ENCODE peak calls at places on chromosomes 6 and 20, in ten cellular contexts. W, R, U, N, T, K, S, E, V and Y are unnamed samples.

GRCh38 chr6:14802761-14803160 is 443.1 kb upstream of the JARID2 start:
- DNase-seq in W (no peak), R (no peak), U (no peak), N (no peak), T (no peak), K (no peak), S (no peak), E (no peak), V (no peak), Y (no peak)

GRCh38 chr6:143286280-143286795 is 164.2 kb downstream of the ADAT2 start:
- DNase-seq in W (no peak), R (no peak), U (no peak), N (no peak), T (no peak), K (no peak), S (no peak), E (no peak), V (no peak), Y (peak)

GRCh38 chr20:10527781-10528180 is 92.7 kb downstream of the SLX4IP start:
- DNase-seq in W (no peak), R (no peak), U (no peak), N (no peak), T (no peak), K (no peak), S (no peak), E (no peak), V (no peak), Y (no peak)

GRCh38 chr6:149852180-149852579 is 12.0 kb downstream of the LRP11 start:
- DNase-seq in W (no peak), R (no peak), U (no peak), N (peak), T (no peak), K (no peak), S (no peak), E (no peak), V (no peak), Y (no peak)

GRCh38 chr6:51200676-51201075 is 382.0 kb downstream of the TFAP2B start:
- DNase-seq in W (no peak), R (no peak), U (no peak), N (no peak), T (no peak), K (no peak), S (no peak), E (no peak), V (no peak), Y (no peak)

GRCh38 chr6:118776607-118777549 is 117.1 kb upstream of the ASF1A start:
- DNase-seq in W (peak), R (peak), U (peak), N (peak), T (peak), K (peak), S (peak), E (no peak), V (peak), Y (no peak)

GRCh38 chr6:9646346-9647042 is 768.4 kb downstream of the TFAP2A start:
- DNase-seq in W (no peak), R (no peak), U (no peak), N (no peak), T (no peak), K (no peak), S (peak), E (no peak), V (no peak), Y (no peak)

GRCh38 chr6:82006027-82006738 is 241.4 kb downstream of the IBTK start:
- DNase-seq in W (peak), R (no peak), U (no peak), N (peak), T (no peak), K (no peak), S (no peak), E (no peak), V (peak), Y (no peak)

GRCh38 chr20:19012671-19013070 is 199.1 kb downstream of the SCP2D1 start:
- DNase-seq in W (no peak), R (no peak), U (no peak), N (no peak), T (no peak), K (no peak), S (peak), E (no peak), V (no peak), Y (no peak)

GRCh38 chr20:63692436-63693078 is 3.9 kb upstream of the TNFRSF6B start:
- DNase-seq in W (no peak), R (no peak), U (no peak), N (no peak), T (no peak), K (no peak), S (peak), E (peak), V (no peak), Y (no peak)

GRCh38 chr20:34938466-34939163 is 17.0 kb downstream of the GSS start:
- DNase-seq in W (peak), R (peak), U (no peak), N (no peak), T (peak), K (no peak), S (no peak), E (peak), V (peak), Y (no peak)

GRCh38 chr20:64021124-64021975 is 14.6 kb upstream of the C20orf204 start:
- DNase-seq in W (no peak), R (no peak), U (no peak), N (no peak), T (no peak), K (no peak), S (no peak), E (no peak), V (no peak), Y (no peak)

GRCh38 chr20:10733122-10733521 is 59.3 kb upstream of the JAG1 start:
- DNase-seq in W (no peak), R (no peak), U (no peak), N (no peak), T (no peak), K (no peak), S (no peak), E (no peak), V (no peak), Y (no peak)

GRCh38 chr6:11425431-11425871 is 112.1 kb upstream of the TMEM170B start:
- DNase-seq in W (no peak), R (no peak), U (no peak), N (no peak), T (no peak), K (no peak), S (no peak), E (no peak), V (no peak), Y (peak)

GRCh38 chr6:15336905-15337583 is 91.2 kb downstream of the JARID2 start:
- DNase-seq in W (no peak), R (no peak), U (no peak), N (no peak), T (no peak), K (no peak), S (no peak), E (no peak), V (no peak), Y (no peak)

GRCh38 chr6:9250852-9251251 is 815.5 kb upstream of the SLC35B3 start:
- DNase-seq in W (peak), R (peak), U (peak), N (peak), T (no peak), K (no peak), S (no peak), E (no peak), V (peak), Y (no peak)

GRCh38 chr6:107118976-107119375 is 3.7 kb upstream of the BEND3 start:
- DNase-seq in W (no peak), R (no peak), U (no peak), N (no peak), T (no peak), K (no peak), S (no peak), E (no peak), V (no peak), Y (no peak)

DNA sequence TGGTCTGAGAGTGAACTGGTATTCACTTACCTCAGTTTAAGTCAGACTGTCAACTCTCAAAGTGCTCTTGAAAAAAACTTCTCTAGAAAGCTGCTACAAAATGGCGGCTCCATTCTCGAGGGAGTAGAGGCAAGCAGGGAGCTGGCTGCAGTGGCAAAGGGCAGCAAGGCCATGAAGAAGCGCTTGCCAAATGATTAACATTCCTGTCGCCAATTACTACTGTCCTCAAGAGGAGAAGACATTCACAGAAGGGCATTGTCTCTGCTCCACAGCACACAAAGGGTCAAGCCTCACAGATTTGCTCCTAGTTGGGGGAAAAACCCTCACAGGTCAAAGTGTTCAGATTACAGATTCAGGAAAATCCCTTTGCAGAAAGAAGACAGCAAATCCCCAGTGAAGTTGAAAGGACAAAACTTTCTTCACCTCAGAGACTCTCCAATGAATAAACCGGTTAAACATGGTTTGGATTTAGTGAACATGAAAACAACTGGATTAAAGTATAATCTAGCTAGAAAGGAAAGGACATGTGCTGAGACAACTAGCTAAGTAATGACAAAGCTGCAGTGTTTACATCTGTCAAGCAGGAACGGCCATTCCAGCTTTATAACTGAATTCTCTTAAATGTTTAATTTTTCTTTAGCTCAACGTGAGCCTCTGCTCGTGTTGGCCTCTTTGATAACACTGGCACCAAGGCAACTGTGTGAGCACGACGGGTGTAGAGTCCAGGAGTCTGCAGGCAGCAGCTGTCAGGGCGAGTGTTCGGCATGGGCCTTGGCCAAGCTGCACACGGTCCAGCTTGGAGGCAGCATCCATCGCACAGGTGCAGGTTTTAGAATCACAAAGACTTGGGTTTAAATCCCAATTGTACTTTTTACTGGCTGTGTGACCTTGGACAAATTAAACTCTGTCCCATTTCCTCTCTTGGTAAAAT is 37.6 kb downstream of the NR2E1 start:
- DNase-seq in W (no peak), R (no peak), U (no peak), N (no peak), T (no peak), K (no peak), S (no peak), E (no peak), V (peak), Y (no peak)
- H3K27ac ChIP-seq in W (no peak), R (no peak), U (no peak), N (no peak), T (no peak), K (no peak), S (no peak), E (no peak), V (no peak), Y (no peak)

DNA sequence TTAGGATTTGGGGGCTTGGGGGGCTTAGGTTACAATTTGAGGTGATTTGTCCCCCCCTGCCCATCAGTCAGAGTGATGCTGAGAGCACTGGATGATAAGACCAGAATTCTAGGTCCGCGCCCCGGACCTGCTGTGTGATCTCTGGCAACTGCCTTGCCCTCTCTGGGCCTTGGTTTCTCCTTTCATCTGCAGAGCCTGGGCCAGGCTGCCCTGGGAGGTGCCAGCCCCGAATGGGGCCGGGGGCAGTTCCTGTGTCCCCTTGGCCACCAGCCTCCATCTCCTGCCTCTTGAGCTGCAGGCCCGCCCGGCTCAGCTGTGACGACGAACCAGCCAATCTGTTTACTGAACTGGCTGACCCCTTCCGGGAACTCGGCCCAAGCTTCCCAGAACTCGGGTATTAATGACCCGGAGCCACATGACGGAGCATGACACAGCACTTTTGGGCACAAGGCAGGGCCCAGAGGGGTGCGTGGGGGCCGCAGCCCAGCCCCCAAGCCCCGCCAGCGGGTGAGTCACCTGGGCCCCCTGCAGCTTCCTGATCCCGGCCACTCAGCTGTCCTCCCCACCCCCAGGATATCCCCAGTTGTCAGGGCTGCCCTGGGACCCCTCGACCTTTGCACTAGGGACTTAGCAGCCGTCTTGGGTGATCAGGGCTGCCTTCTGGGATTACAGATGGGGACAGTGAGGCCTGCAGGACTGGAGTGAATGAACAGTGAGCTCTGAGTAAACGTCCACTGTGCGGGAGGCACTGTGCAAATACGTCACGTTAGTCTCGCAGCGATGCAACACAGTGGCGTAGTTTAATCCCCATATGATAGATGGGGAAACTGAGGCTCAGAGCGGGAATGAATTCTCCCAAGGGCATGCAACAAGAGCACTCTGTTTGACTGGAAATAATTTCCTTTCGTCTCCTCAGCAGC is 102.0 kb downstream of the CEBPB start:
- DNase-seq in W (peak), R (peak), U (no peak), N (peak), T (peak), K (peak), S (peak), E (peak), V (peak), Y (peak)
- TF ChIP-seq POLR2A in W (no peak), R (no peak), U (no peak), N (peak), T (peak), K (no peak), S (no peak), E (no peak), V (no peak), Y (no peak)

DNA sequence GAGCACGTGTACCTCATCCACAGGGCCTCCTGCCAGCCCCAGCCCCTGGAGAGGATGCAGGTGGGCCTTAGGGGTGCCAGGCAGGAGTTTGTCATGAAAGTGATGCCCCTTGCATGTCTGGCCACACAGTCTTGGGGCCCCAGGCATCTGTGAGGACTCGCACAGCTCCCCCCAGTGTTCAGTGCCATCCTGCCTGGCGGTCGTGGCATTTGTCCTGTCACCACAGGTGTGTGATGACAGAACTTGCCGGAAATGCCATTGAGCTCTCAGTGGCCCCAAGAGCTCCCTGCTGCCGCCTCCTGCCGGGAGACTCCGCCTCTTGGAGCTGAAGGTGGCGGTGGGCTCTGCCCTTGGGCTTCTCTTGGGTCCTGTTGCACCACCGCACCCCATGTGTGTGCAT is 30.6 kb upstream of the ADRM1 start:
- DNase-seq in W (no peak), R (no peak), U (no peak), N (no peak), T (no peak), K (no peak), S (no peak), E (no peak), V (no peak), Y (no peak)
- TF ChIP-seq CTCF in W (no peak), R (no peak), U (peak), N (no peak), T (no peak), K (no peak), S (no peak), E (no peak), V (no peak), Y (no peak)

GRCh38 chr6:21468487-21468886 is 125.1 kb upstream of the SOX4 start:
- DNase-seq in W (no peak), R (no peak), U (no peak), N (no peak), T (no peak), K (no peak), S (no peak), E (no peak), V (no peak), Y (no peak)
- H3K27ac ChIP-seq in W (no peak), R (no peak), U (no peak), N (no peak), T (no peak), K (no peak), S (no peak), E (no peak), V (no peak), Y (no peak)

DNA sequence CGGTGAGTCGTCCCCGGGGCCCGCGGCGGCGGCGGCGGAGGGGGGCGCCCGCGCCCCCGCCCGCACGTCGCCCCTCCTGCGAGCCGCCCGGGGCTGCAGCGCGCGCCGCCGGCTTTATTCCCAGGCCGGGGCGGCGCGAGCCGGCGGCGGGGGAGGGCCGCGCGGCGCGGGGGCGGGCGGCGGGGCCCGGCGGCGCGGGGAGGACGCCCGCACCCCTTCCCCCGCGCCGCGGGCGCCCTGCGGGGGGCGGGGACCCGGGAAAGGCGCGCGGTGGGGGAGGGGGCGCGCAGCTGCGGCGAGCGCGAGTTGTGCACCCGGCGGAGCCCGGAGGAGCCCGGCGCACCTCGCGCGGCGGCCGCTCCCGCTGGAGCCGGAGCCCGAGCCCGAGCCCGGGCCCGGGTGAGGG is 646 bp downstream of the HMGA1 start:
- DNase-seq in W (no peak), R (no peak), U (no peak), N (peak), T (no peak), K (no peak), S (no peak), E (no peak), V (peak), Y (no peak)
- TF ChIP-seq POLR2A in W (no peak), R (no peak), U (no peak), N (no peak), T (no peak), K (no peak), S (no peak), E (no peak), V (no peak), Y (no peak)

GRCh38 chr6:22413681-22414305 is 117.0 kb upstream of the PRL start:
- DNase-seq in W (no peak), R (no peak), U (no peak), N (no peak), T (no peak), K (no peak), S (no peak), E (no peak), V (no peak), Y (no peak)
- TF ChIP-seq CTCF in W (no peak), R (no peak), U (no peak), N (no peak), T (no peak), K (no peak), S (no peak), E (no peak), V (no peak), Y (no peak)

GRCh38 chr6:163420315-163420667 is 5.8 kb downstream of the QKI start:
- DNase-seq in W (no peak), R (no peak), U (no peak), N (no peak), T (no peak), K (no peak), S (no peak), E (no peak), V (no peak), Y (no peak)
- H3K27ac ChIP-seq in W (peak), R (no peak), U (no peak), N (peak), T (peak), K (no peak), S (peak), E (peak), V (peak), Y (peak)